ENCODE peak calls at places on chromosomes 1 and 21, in ten cellular contexts. V, O, S, U, D, B, P, M, W and Q are unnamed samples.

GRCh38 chr1:42922687-42923366 is 35.8 kb downstream of the SLC2A1 start:
- DNase-seq in V (peak), O (peak), S (peak), U (no peak), D (no peak), B (peak), P (peak), M (peak), W (peak), Q (peak)

GRCh38 chr1:162724583-162725120 is 65.8 kb upstream of the HSD17B7 start:
- DNase-seq in V (no peak), O (no peak), S (no peak), U (no peak), D (no peak), B (no peak), P (no peak), M (no peak), W (no peak), Q (no peak)

GRCh38 chr1:204645251-204645650 is 40.3 kb downstream of the LRRN2 start:
- DNase-seq in V (no peak), O (no peak), S (no peak), U (no peak), D (no peak), B (no peak), P (no peak), M (no peak), W (no peak), Q (no peak)

GRCh38 chr1:34983700-34984355 is 1.3 kb downstream of the TMEM35B start:
- DNase-seq in V (no peak), O (no peak), S (peak), U (no peak), D (no peak), B (no peak), P (no peak), M (peak), W (peak), Q (no peak)

GRCh38 chr1:3237994-3238704 is 169.1 kb downstream of the PRDM16 start:
- DNase-seq in V (no peak), O (no peak), S (no peak), U (no peak), D (no peak), B (no peak), P (no peak), M (no peak), W (no peak), Q (peak)

GRCh38 chr1:6638226-6638625 is 13.6 kb downstream of the THAP3 start:
- DNase-seq in V (no peak), O (no peak), S (peak), U (peak), D (no peak), B (no peak), P (no peak), M (no peak), W (peak), Q (peak)

GRCh38 chr1:220767312-220768126 is 19.2 kb upstream of the MTARC1 start:
- DNase-seq in V (no peak), O (no peak), S (peak), U (no peak), D (no peak), B (no peak), P (no peak), M (no peak), W (peak), Q (no peak)

GRCh38 chr1:43634729-43635128 is 15.2 kb upstream of the KDM4A start:
- DNase-seq in V (no peak), O (no peak), S (no peak), U (no peak), D (no peak), B (no peak), P (no peak), M (peak), W (no peak), Q (no peak)

GRCh38 chr21:45054162-45054926 is 20.0 kb upstream of the ADARB1 start:
- DNase-seq in V (no peak), O (no peak), S (no peak), U (no peak), D (no peak), B (no peak), P (no peak), M (no peak), W (no peak), Q (no peak)

GRCh38 chr1:23483327-23484252 is at the start of gene ASAP3:
- DNase-seq in V (no peak), O (no peak), S (peak), U (peak), D (peak), B (peak), P (peak), M (peak), W (peak), Q (peak)

GRCh38 chr21:41428311-41428710 is 2.3 kb downstream of the MX1 start:
- DNase-seq in V (no peak), O (no peak), S (no peak), U (no peak), D (no peak), B (no peak), P (no peak), M (no peak), W (no peak), Q (peak)

GRCh38 chr21:44458971-44459711 is 3.8 kb downstream of the LRRC3 start:
- DNase-seq in V (no peak), O (no peak), S (no peak), U (no peak), D (peak), B (no peak), P (no peak), M (no peak), W (no peak), Q (no peak)

GRCh38 chr21:45384656-45385548 is 20.1 kb upstream of the COL18A1 start:
- DNase-seq in V (no peak), O (peak), S (no peak), U (peak), D (peak), B (no peak), P (no peak), M (no peak), W (no peak), Q (no peak)

GRCh38 chr1:111937147-111937725 is 52.2 kb downstream of the KCND3 start:
- DNase-seq in V (no peak), O (peak), S (no peak), U (no peak), D (no peak), B (no peak), P (no peak), M (no peak), W (no peak), Q (no peak)

GRCh38 chr1:63877816-63878215 is 104.0 kb downstream of the ROR1 start:
- DNase-seq in V (no peak), O (no peak), S (peak), U (no peak), D (no peak), B (no peak), P (no peak), M (peak), W (peak), Q (no peak)

DNA sequence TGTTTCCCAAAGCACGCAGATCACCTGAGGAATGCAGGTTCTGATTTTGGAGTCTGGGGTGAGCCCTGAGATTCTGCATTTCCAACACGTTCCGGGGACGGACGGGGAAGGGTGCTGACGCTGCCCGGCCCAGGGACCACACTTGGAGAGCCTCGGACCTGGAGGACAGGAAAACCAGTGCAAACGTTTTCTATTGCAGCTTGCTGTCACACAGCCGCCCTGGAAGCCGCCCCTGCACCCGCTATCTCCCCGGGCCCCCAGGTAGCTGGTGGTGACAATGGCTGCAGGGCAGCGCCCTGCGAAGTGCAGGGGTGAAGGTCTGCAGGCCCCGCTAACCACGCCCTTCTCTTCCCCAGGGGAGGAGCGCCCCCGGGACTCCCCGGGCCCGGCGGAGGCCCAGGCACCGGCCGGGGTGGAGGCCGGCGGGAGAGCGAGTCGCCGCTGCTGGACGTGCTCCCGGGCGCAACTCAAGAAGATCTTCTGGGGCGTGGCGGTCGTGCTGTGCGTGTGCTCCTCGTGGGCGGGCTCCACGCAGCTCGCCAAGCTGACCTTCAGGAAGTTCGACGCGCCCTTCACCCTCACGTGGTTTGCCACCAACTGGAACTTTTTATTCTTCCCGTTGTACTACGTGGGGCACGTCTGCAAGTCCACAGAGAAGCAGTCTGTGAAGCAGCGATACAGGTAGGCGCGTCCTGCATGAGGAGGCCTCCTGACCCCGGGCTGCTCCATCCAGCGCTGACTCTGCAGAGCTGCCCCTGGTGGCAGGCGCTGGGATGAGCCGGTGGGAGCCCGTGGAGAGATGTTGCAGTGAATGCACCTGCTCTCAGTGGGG is 142.0 kb upstream of the COA6 start:
- DNase-seq in V (no peak), O (no peak), S (no peak), U (peak), D (no peak), B (no peak), P (peak), M (no peak), W (no peak), Q (no peak)
- TF ChIP-seq CTCF in V (peak), O (peak), S (no peak), U (no peak), D (no peak), B (no peak), P (peak), M (peak), W (peak), Q (no peak)

GRCh38 chr1:9690440-9691107 is 39.0 kb downstream of the PIK3CD start:
- DNase-seq in V (no peak), O (no peak), S (no peak), U (no peak), D (no peak), B (no peak), P (no peak), M (no peak), W (no peak), Q (no peak)

GRCh38 chr1:9688599-9688998 is 37.1 kb downstream of the PIK3CD start:
- DNase-seq in V (no peak), O (no peak), S (no peak), U (no peak), D (no peak), B (no peak), P (no peak), M (no peak), W (no peak), Q (no peak)

GRCh38 chr1:9691108-9691445 is 39.5 kb downstream of the PIK3CD start:
- DNase-seq in V (no peak), O (no peak), S (peak), U (no peak), D (no peak), B (no peak), P (no peak), M (peak), W (peak), Q (no peak)

GRCh38 chr1:9689011-9689706 is 37.6 kb downstream of the PIK3CD start:
- DNase-seq in V (peak), O (peak), S (peak), U (peak), D (peak), B (peak), P (peak), M (peak), W (peak), Q (peak)

DNA sequence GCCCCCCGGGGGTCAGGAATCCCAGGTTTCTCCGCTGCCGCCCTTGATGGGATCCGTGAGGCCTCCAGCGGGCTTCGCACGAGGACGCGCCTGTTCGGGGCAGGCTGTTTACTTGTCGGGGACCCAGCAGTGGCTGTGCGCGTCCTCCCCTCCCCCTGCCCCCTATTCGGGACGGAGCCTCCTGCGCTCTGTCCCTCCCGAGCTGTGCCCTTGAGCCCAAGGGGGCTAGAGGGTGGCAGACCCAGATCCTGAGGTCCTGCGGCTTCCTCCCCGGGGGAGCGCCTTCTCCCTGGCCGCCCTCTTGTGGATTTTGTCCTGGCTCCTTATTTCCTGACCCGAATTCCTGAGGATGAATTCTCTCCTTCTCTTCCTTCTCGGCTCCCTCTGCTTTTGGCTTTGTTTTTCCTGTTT is 38.4 kb downstream of the PIK3CD start:
- DNase-seq in V (no peak), O (no peak), S (no peak), U (peak), D (peak), B (no peak), P (peak), M (no peak), W (peak), Q (peak)
- TF ChIP-seq CTCF in V (no peak), O (no peak), S (peak), U (no peak), D (no peak), B (no peak), P (no peak), M (no peak), W (peak), Q (no peak)

GRCh38 chr1:202940561-202940960 is 13.5 kb upstream of the KLHL12 start:
- DNase-seq in V (no peak), O (no peak), S (no peak), U (no peak), D (no peak), B (no peak), P (no peak), M (no peak), W (no peak), Q (no peak)

GRCh38 chr1:202935863-202936262 is 8.8 kb upstream of the KLHL12 start:
- DNase-seq in V (no peak), O (no peak), S (no peak), U (no peak), D (no peak), B (no peak), P (no peak), M (no peak), W (no peak), Q (no peak)

GRCh38 chr1:202938287-202938925 is 11.4 kb upstream of the KLHL12 start:
- DNase-seq in V (no peak), O (no peak), S (no peak), U (no peak), D (no peak), B (no peak), P (no peak), M (no peak), W (peak), Q (no peak)

GRCh38 chr1:202932476-202932875 is 5.4 kb upstream of the KLHL12 start:
- DNase-seq in V (no peak), O (no peak), S (no peak), U (no peak), D (no peak), B (no peak), P (no peak), M (no peak), W (no peak), Q (no peak)

DNA sequence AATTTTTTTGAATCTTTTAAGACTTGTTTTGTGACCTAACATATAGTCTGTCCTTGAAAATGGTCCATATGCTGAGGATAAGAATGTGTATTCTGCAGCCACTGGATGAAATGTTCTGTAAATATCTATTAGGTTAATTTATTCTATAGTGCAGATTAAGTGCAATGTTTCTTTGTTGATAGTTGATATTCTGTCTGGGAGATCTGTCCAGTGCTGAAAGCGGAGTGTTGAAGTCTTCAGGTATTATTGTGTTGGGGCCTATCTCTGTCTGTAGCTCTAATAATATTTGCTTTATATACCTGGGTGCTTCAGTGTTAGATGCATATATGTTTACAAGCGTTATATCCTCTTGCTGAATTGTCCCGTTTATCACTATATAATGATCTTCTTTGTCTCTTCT is 7.7 kb upstream of the KLHL12 start:
- DNase-seq in V (no peak), O (no peak), S (no peak), U (no peak), D (no peak), B (no peak), P (no peak), M (no peak), W (no peak), Q (no peak)
- TF ChIP-seq CTCF in V (no peak), O (no peak), S (no peak), U (no peak), D (no peak), B (no peak), P (no peak), M (no peak), W (no peak), Q (no peak)

GRCh38 chr1:8815582-8816285 is 1.7 kb downstream of the RERE start:
- DNase-seq in V (no peak), O (no peak), S (no peak), U (no peak), D (no peak), B (no peak), P (no peak), M (peak), W (peak), Q (no peak)

GRCh38 chr1:8816306-8816705 is 1.1 kb downstream of the RERE start:
- DNase-seq in V (no peak), O (no peak), S (peak), U (no peak), D (no peak), B (no peak), P (no peak), M (peak), W (peak), Q (no peak)

GRCh38 chr1:8813016-8813763 is 4.2 kb downstream of the RERE start:
- DNase-seq in V (no peak), O (no peak), S (peak), U (no peak), D (no peak), B (no peak), P (no peak), M (no peak), W (peak), Q (no peak)

GRCh38 chr1:8813991-8814390 is 3.4 kb downstream of the RERE start:
- DNase-seq in V (no peak), O (no peak), S (peak), U (no peak), D (no peak), B (no peak), P (no peak), M (no peak), W (no peak), Q (no peak)

GRCh38 chr1:8814870-8815269 is 2.6 kb downstream of the RERE start:
- DNase-seq in V (no peak), O (no peak), S (no peak), U (no peak), D (no peak), B (no peak), P (no peak), M (no peak), W (no peak), Q (peak)
- TF ChIP-seq CTCF in V (no peak), O (peak), S (no peak), U (no peak), D (peak), B (no peak), P (no peak), M (peak), W (peak), Q (no peak)

DNA sequence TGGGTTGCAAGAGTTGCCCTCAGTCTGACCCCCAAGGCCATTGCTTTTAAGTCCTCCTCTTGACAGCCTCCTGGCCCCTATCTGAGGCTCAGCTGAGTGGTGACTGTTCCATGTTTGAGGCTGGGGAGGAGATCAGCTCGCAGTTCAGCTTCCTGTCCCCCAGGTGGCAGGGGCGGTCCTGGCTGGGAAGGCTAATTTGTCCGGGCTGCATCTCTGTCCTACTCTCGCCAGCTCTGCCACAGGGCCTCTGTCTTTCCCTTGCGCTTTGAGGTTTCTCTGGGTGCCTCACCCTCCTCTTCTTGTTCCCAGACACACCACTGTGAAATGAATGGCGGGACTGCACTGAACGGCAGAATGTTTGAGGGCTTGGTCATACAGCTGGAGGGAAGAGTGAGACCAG is 157.3 kb downstream of the KCNJ6 start:
- DNase-seq in V (peak), O (peak), S (peak), U (peak), D (peak), B (peak), P (peak), M (peak), W (peak), Q (no peak)
- TF ChIP-seq CTCF in V (peak), O (peak), S (peak), U (no peak), D (peak), B (peak), P (peak), M (peak), W (peak), Q (no peak)

GRCh38 chr21:29928537-29928936 is 11.3 kb downstream of the GRIK1 start:
- DNase-seq in V (no peak), O (no peak), S (no peak), U (no peak), D (no peak), B (no peak), P (no peak), M (no peak), W (no peak), Q (no peak)

GRCh38 chr21:29933088-29933487 is 6.7 kb downstream of the GRIK1 start:
- DNase-seq in V (no peak), O (no peak), S (no peak), U (no peak), D (no peak), B (no peak), P (no peak), M (no peak), W (no peak), Q (no peak)
- TF ChIP-seq CTCF in V (no peak), O (no peak), S (no peak), U (no peak), D (no peak), B (no peak), P (no peak), M (no peak), W (no peak), Q (no peak)

GRCh38 chr1:225412301-225412700 is 15.5 kb downstream of the LBR start:
- DNase-seq in V (no peak), O (no peak), S (no peak), U (no peak), D (no peak), B (no peak), P (no peak), M (no peak), W (no peak), Q (no peak)
- TF ChIP-seq CTCF in V (no peak), O (no peak), S (no peak), U (no peak), D (no peak), B (no peak), P (no peak), M (no peak), W (no peak), Q (no peak)

GRCh38 chr1:207282496-207283380 is 38.7 kb upstream of the CD55 start:
- DNase-seq in V (no peak), O (no peak), S (peak), U (no peak), D (peak), B (no peak), P (no peak), M (peak), W (peak), Q (no peak)
- TF ChIP-seq CTCF in V (no peak), O (no peak), S (no peak), U (no peak), D (no peak), B (no peak), P (no peak), M (no peak), W (no peak), Q (no peak)

GRCh38 chr1:223363057-223363855 is 720 bp downstream of the SUSD4 start:
- DNase-seq in V (no peak), O (peak), S (peak), U (peak), D (no peak), B (peak), P (peak), M (no peak), W (peak), Q (peak)

GRCh38 chr1:223355699-223356098 is 8.3 kb downstream of the SUSD4 start:
- DNase-seq in V (no peak), O (no peak), S (no peak), U (no peak), D (no peak), B (no peak), P (no peak), M (no peak), W (no peak), Q (no peak)

GRCh38 chr1:223353939-223354338 is 10.0 kb downstream of the SUSD4 start:
- DNase-seq in V (no peak), O (no peak), S (no peak), U (no peak), D (no peak), B (no peak), P (no peak), M (no peak), W (no peak), Q (no peak)

GRCh38 chr1:223363856-223364684 is at the start of gene SUSD4:
- DNase-seq in V (peak), O (peak), S (no peak), U (no peak), D (peak), B (peak), P (peak), M (peak), W (no peak), Q (peak)

GRCh38 chr1:223358826-223359225 is 5.2 kb downstream of the SUSD4 start:
- DNase-seq in V (no peak), O (no peak), S (no peak), U (no peak), D (no peak), B (no peak), P (no peak), M (peak), W (no peak), Q (no peak)
- TF ChIP-seq CTCF in V (no peak), O (no peak), S (no peak), U (no peak), D (no peak), B (no peak), P (no peak), M (no peak), W (no peak), Q (no peak)